ENCODE peak calls at places on chromosome 6, in five cellular contexts. B is prostate gland, A is thoracic aorta, I is stomach, S is spleen. Y is an unnamed sample. For H3K4me1, the result is how much of the 10 kb centered on the place peaks cover.

GRCh38 chr6:43604174-43604573 is 24.9 kb downstream of the GTPBP2 start:
- DNase-seq in S (no peak), A (no peak), B (no peak), I (no peak), Y (no peak)

GRCh38 chr6:69775450-69775849 is 21.4 kb downstream of the LMBRD1 start:
- DNase-seq in B (no peak), A (no peak), S (no peak), I (no peak), Y (no peak)

GRCh38 chr6:112086744-112087135 is 542 bp downstream of the TUBE1 start:
- DNase-seq in I (no peak), B (no peak), A (no peak), S (no peak), Y (no peak)

GRCh38 chr6:163416640-163417253 is 2.2 kb downstream of the QKI start:
- DNase-seq in A (no peak), I (peak), S (no peak), B (peak), Y (peak)

GRCh38 chr6:2186516-2186915 is 58.9 kb downstream of the GMDS start:
- DNase-seq in I (no peak), B (no peak), A (no peak), S (no peak), Y (no peak)

GRCh38 chr6:20946037-20946436 is 411.8 kb downstream of the CDKAL1 start:
- DNase-seq in B (no peak), A (no peak), S (no peak), I (no peak), Y (no peak)

GRCh38 chr6:82842721-82843120 is 222.9 kb downstream of the UBE3D start:
- DNase-seq in I (no peak), B (no peak), S (no peak), A (no peak), Y (no peak)

GRCh38 chr6:127515234-127515793 is 3.8 kb downstream of the MTCL3 start:
- DNase-seq in I (no peak), A (no peak), S (no peak), B (no peak), Y (no peak)

GRCh38 chr6:7526755-7527154 is 14.7 kb upstream of the DSP start:
- DNase-seq in B (no peak), A (no peak), S (no peak), I (no peak), Y (no peak)

GRCh38 chr6:2875840-2876207 is 27.3 kb downstream of the SERPINB9 start:
- DNase-seq in S (peak), A (no peak), B (no peak), I (no peak), Y (no peak)

GRCh38 chr6:52160468-52161104 is 25.6 kb upstream of the IL17A start:
- DNase-seq in I (no peak), B (no peak), S (no peak), A (no peak), Y (no peak)

GRCh38 chr6:168640181-168640580 is 199.2 kb downstream of the SMOC2 start:
- DNase-seq in B (no peak), A (no peak), S (no peak), I (no peak), Y (no peak)

GRCh38 chr6:82094166-82094806 is 153.3 kb downstream of the IBTK start:
- DNase-seq in A (no peak), S (no peak), I (no peak), B (no peak), Y (no peak)

GRCh38 chr6:87945181-87945580 is 102.5 kb upstream of the SPACA1 start:
- DNase-seq in I (no peak), A (no peak), B (no peak), S (no peak), Y (no peak)

GRCh38 chr6:193773-194310 is 98.4 kb upstream of the DUSP22 start:
- DNase-seq in A (no peak), I (no peak), B (no peak), S (no peak), Y (no peak)

GRCh38 chr6:123363912-123364311 is 272.8 kb downstream of the TRDN start:
- DNase-seq in I (no peak), B (no peak), A (no peak), S (no peak), Y (no peak)

GRCh38 chr6:14664616-14665315 is 547.2 kb downstream of the CD83 start:
- DNase-seq in A (no peak), S (no peak), I (no peak), B (no peak), Y (no peak)

GRCh38 chr6:106693343-106693742 is 64.0 kb downstream of the QRSL1 start:
- DNase-seq in S (no peak), I (no peak), B (no peak), A (no peak), Y (no peak)

GRCh38 chr6:90295854-90296345 is 743 bp downstream of the BACH2 start:
- DNase-seq in S (peak), A (no peak), B (peak), I (peak), Y (peak)

GRCh38 chr6:97055743-97056142 is 131.2 kb downstream of the KLHL32 start:
- DNase-seq in A (no peak), I (no peak), B (no peak), S (no peak), Y (no peak)

GRCh38 chr6:32664827-32665362 is 1.6 kb downstream of the HLA-DQB1 start:
- DNase-seq in I (peak), B (no peak), S (no peak), A (no peak), Y (no peak)

GRCh38 chr6:129844118-129844891 is 16.8 kb downstream of the TMEM244 start:
- DNase-seq in B (no peak), S (no peak), I (no peak), A (no peak), Y (no peak)

GRCh38 chr6:34922177-34922663 is 33.2 kb downstream of the ANKS1A start:
- DNase-seq in I (no peak), B (no peak), A (no peak), S (no peak), Y (no peak)

GRCh38 chr6:119880840-119881239 is 531.3 kb upstream of the MAN1A1 start:
- DNase-seq in A (no peak), I (no peak), B (no peak), S (no peak), Y (no peak)

GRCh38 chr6:24432611-24433010 is 29.9 kb downstream of the MRS2 start:
- DNase-seq in B (no peak), I (no peak), S (no peak), A (no peak), Y (no peak)

GRCh38 chr6:154399097-154399496 is 42.5 kb upstream of the IPCEF1 start:
- DNase-seq in I (no peak), A (no peak), S (no peak), B (no peak), Y (no peak)

GRCh38 chr6:3553254-3553653 is 96.4 kb upstream of the SLC22A23 start:
- DNase-seq in B (no peak), S (no peak), I (no peak), A (no peak), Y (no peak)

GRCh38 chr6:126267621-126268020 is 72.3 kb upstream of the CENPW start:
- DNase-seq in B (no peak), A (no peak), S (no peak), I (no peak), Y (no peak)

GRCh38 chr6:89022747-89023289 is 57.7 kb upstream of the PNRC1 start:
- DNase-seq in B (peak), A (no peak), S (no peak), I (no peak), Y (no peak)

GRCh38 chr6:2462831-2463230 is 217.4 kb upstream of the GMDS start:
- DNase-seq in B (no peak), S (no peak), A (no peak), I (no peak), Y (no peak)

GRCh38 chr6:138073264-138073663 is 34.0 kb downstream of the PERP start:
- DNase-seq in A (no peak), B (no peak), I (no peak), S (no peak), Y (no peak)
- H3K4me1 ChIP-seq in A (under half), B (under half), I (under half), S (under half), Y (under half)

GRCh38 chr6:77740380-77740779 is 87.5 kb downstream of the MEI4 start:
- DNase-seq in B (no peak), S (no peak), I (no peak), A (no peak), Y (no peak)
- TF ChIP-seq CTCF in B (peak), S (peak), I (peak), A (peak), Y (no peak)

GRCh38 chr6:85403331-85404015 is 46.4 kb upstream of the NT5E start:
- DNase-seq in I (no peak), B (no peak), A (no peak), S (no peak), Y (no peak)
- H3K4me1 ChIP-seq in I (under half), B (under half), A (under half), S (under half), Y (under half)

GRCh38 chr6:99119109-99120031 is 171.6 kb upstream of the FBXL4 start:
- DNase-seq in I (no peak), B (peak), A (no peak), S (no peak), Y (no peak)
- TF ChIP-seq CTCF in I (peak), B (peak), A (peak), S (no peak), Y (peak)

GRCh38 chr6:27892596-27893058 is 19.6 kb downstream of the OR2B2 start:
- DNase-seq in A (no peak), I (no peak), B (no peak), S (no peak), Y (no peak)

GRCh38 chr6:27891300-27891913 is 20.8 kb downstream of the OR2B2 start:
- DNase-seq in B (no peak), I (no peak), S (no peak), A (no peak), Y (no peak)

GRCh38 chr6:27893836-27894807 is 18.1 kb downstream of the OR2B2 start:
- DNase-seq in I (peak), B (peak), S (peak), A (peak), Y (peak)

GRCh38 chr6:27894839-27895762 is 17.1 kb downstream of the OR2B2 start:
- DNase-seq in B (peak), A (no peak), S (no peak), I (peak), Y (peak)

GRCh38 chr6:27893059-27893835 is 18.9 kb downstream of the OR2B2 start:
- DNase-seq in I (peak), S (peak), B (peak), A (no peak), Y (no peak)
- H3K4me1 ChIP-seq in I (half or more), S (under half), B (under half), A (under half), Y (under half)

DNA sequence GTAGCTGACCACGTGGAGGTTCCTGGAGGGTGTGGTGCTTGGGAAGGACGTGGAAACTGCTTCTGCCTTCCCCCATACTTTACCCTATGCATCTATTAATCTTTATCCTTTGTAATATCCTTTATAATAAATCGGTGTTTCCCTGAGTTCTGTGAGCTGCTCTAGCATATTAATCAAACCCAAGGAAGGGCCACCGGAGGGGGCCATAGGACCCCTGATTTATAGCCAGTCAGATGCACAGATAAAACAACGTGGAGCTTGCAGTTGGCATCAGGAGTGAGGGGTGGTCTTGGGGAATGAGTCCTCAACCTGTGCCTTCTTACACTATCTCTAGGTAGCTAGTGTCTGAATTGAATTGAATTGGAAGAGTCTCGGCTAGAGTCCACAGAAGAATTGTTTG is 36.5 kb upstream of the TFAP2A start:
- DNase-seq in B (no peak), I (no peak), S (no peak), A (no peak), Y (no peak)
- TF ChIP-seq CTCF in B (no peak), I (no peak), S (no peak), A (no peak), Y (no peak)

GRCh38 chr6:170134077-170135040 is 156.5 kb downstream of the DLL1 start:
- DNase-seq in S (peak), B (no peak), I (peak), A (no peak), Y (no peak)
- H3K4me1 ChIP-seq in S (under half), B (under half), I (under half), A (under half), Y (under half)

GRCh38 chr6:15947923-15948322 is 181.0 kb upstream of the MYLIP start:
- DNase-seq in I (no peak), B (no peak), A (no peak), S (no peak), Y (no peak)
- TF ChIP-seq CTCF in I (no peak), B (no peak), A (no peak), S (no peak), Y (no peak)

DNA sequence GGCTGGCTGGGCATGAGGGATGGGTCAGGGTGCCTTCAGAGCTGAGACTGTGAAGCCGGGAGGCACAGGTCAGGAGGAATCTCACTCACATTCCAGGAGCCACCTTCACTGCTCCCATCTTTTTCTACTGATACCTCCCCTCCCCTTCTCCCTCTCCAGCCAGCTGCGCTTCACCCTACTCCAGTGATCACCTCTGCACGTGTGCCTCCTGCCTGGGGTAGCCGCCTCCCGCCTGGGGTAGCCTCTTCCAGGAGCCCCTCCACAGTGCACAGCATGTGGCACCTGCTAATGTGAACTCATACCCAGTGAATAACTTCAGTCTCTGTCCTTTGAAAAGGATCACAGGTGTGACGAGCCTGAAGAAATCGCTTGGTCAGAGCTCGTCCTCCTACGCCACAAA is 232.6 kb downstream of the TMEM242 start:
- DNase-seq in S (no peak), A (no peak), B (no peak), I (no peak), Y (no peak)
- H3K4me1 ChIP-seq in S (under half), A (under half), B (under half), I (half or more), Y (under half)

Y was measured in gastrocnemius medialis.